ENCODE peak calls at places on chromosomes 2 and 18, in seven cellular contexts. D is upper lobe of left lung, U is ovary, T is transverse colon, C is H1, F is tibial nerve, V is HepG2. B is an unnamed sample.

GRCh38 chr18:8635087-8635486 is 25.9 kb downstream of the RAB12 start:
- DNase-seq in T (no peak), C (no peak), U (no peak), D (no peak), V (no peak), F (no peak), B (no peak)

GRCh38 chr2:30225131-30225762 is 6.1 kb upstream of the LBH start:
- DNase-seq in F (peak; percentile 28), C (no peak), D (no peak), V (no peak), T (peak; percentile 52), U (peak; percentile 68), B (no peak)

GRCh38 chr2:130371723-130372054 is 15.8 kb downstream of the PTPN18 start:
- DNase-seq in C (no peak), T (no peak), U (no peak), D (no peak), F (no peak), V (no peak), B (no peak)

GRCh38 chr18:50803579-50803978 is 16.2 kb downstream of the MRO start:
- DNase-seq in T (no peak), C (no peak), D (no peak), F (no peak), V (no peak), U (no peak), B (no peak)

GRCh38 chr2:134463726-134464076 is 209.8 kb downstream of the MGAT5 start:
- DNase-seq in T (no peak), U (no peak), V (no peak), C (no peak), D (no peak), F (no peak), B (no peak)

GRCh38 chr2:19238440-19238839 is 120.0 kb downstream of the OSR1 start:
- DNase-seq in F (no peak), U (no peak), V (no peak), C (no peak), D (no peak), T (no peak), B (no peak)

GRCh38 chr2:11764359-11764758 is 17.9 kb downstream of the LPIN1 start:
- DNase-seq in U (no peak), V (no peak), T (peak; percentile 68), C (no peak), D (no peak), F (no peak), B (peak; percentile 75)

GRCh38 chr2:181368036-181368435 is 89.2 kb upstream of the ITGA4 start:
- DNase-seq in F (no peak), C (no peak), U (no peak), V (no peak), D (no peak), T (no peak), B (no peak)

GRCh38 chr2:181844551-181845290 is 46.8 kb upstream of the ITPRID2 start:
- DNase-seq in U (no peak), F (no peak), V (no peak), D (no peak), T (no peak), C (no peak), B (no peak)

GRCh38 chr2:65311596-65311995 is 84.0 kb downstream of the ACTR2 start:
- DNase-seq in C (no peak), V (no peak), T (no peak), F (no peak), D (no peak), U (no peak), B (no peak)

GRCh38 chr2:6642011-6642410 is 223.7 kb downstream of the CMPK2 start:
- DNase-seq in V (no peak), C (no peak), U (no peak), D (no peak), F (no peak), T (no peak), B (no peak)
- H3K27ac ChIP-seq in V (no peak overlapping the region), C (no peak overlapping the region), U (no peak overlapping the region), D (no peak overlapping the region), F (no peak overlapping the region), T (no peak overlapping the region), B (no peak overlapping the region)

GRCh38 chr2:24973812-24974211 is 2.1 kb upstream of the DNAJC27 start:
- DNase-seq in U (no peak), T (no peak), C (no peak), D (no peak), F (no peak), V (no peak), B (no peak)

GRCh38 chr2:24970483-24971299 is 1.1 kb downstream of the DNAJC27 start:
- DNase-seq in T (no peak), V (peak; percentile 18), D (peak; percentile 22), F (peak; percentile 40), C (no peak), U (peak; percentile 43), B (no peak)

GRCh38 chr2:24971300-24971549 is 530 bp downstream of the DNAJC27 start:
- DNase-seq in T (no peak), U (no peak), C (no peak), V (no peak), D (no peak), F (no peak), B (peak; percentile 29)

GRCh38 chr2:24971550-24972314 is at the start of gene DNAJC27:
- DNase-seq in V (peak; percentile 95), U (peak; percentile 98), D (peak; percentile 100), T (peak; percentile 98), F (peak; percentile 96), C (peak; percentile 99), B (peak; percentile 98)

DNA sequence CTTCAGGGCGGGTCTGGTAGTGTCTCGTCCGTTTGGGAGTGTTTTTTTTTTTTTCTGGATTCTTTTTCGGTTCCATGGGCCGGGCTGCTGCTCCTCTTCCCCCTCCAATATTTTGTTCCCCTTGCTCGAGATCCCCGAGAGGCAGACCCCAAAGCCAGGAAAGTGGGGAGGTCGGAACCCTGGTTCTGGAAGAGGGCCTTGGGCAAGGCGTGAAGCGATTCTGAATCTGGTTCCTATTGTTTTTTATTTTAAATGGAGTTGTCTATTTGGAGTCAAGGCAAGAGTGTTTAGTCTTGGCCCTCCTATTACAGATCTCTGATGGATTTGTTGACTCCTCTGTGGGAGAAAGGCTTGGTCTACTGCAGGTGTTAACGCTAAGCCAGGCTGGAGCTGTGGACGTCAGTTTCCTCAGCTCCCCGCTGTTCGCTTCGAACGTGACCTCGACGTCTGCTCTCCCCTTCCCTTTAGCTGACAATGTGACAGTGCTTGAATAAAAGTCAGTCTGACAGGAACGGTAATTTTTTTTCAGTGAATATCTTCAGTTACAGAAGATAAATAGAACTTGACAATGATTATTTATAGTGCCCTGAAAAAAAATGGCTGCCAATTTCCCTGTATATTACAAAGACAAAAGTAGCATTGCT is 682 bp upstream of the DNAJC27 start:
- DNase-seq in C (no peak), D (no peak), F (peak; percentile 25), T (peak; percentile 42), U (peak; percentile 50), V (peak; percentile 30), B (no peak)
- TF ChIP-seq EP300 in C (no peak), D (no peak), F (no peak), T (no peak), U (no peak), V (no peak), B (no peak)

DNA sequence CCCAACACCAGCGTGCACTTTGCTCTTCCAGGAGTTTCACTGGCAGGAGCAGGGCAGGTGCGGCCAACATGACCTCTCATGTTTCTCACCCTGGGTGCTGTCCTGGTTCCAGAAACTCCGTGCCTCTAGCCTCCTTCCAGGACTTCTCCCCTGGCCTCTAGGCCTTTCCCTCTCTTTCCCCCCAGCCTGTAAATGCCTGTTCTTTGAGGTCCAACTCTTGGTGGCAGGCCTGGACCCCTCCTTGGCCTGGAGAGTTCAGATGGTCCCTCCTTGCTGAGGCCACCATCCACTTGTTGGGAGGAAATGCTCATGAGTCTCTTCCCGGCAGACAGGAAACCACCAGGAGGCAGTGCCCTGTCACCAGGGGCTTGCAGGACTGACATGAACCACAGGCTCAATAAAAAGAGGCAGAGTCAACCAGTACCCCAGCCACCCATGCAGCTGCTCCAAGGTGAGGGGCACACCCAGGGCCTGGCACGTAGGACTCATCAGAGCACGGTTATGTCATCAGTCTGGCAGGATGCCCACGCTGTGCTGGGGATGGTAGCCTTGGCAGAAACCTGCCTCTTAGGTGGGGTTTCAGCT is 1.5 kb downstream of the MALL start:
- DNase-seq in F (no peak), C (no peak), T (peak; percentile 87), U (no peak), D (no peak), V (peak; percentile 47), B (no peak)
- TF ChIP-seq POLR2A in F (no peak), C (no peak), T (peak; percentile 76), U (no peak), D (peak; percentile 26), V (no peak), B (no peak)

GRCh38 chr2:1686784-1687105 is 57.6 kb downstream of the PXDN start:
- DNase-seq in D (no peak), F (no peak), T (no peak), V (no peak), U (no peak), C (no peak), B (no peak)
- H3K27ac ChIP-seq in D (no peak overlapping the region), F (no peak overlapping the region), T (no peak overlapping the region), V (no peak overlapping the region), U (no peak overlapping the region), C (no peak overlapping the region), B (no peak overlapping the region)

GRCh38 chr2:201887851-201888451 is 81.6 kb downstream of the CDK15 start:
- DNase-seq in D (no peak), U (no peak), F (no peak), T (no peak), C (no peak), V (no peak), B (no peak)

GRCh38 chr2:201883559-201883958 is 77.2 kb downstream of the CDK15 start:
- DNase-seq in F (no peak), D (no peak), U (no peak), T (no peak), C (no peak), V (no peak), B (no peak)

GRCh38 chr2:201888476-201888875 is 82.1 kb downstream of the CDK15 start:
- DNase-seq in D (no peak), T (no peak), U (no peak), V (no peak), F (no peak), C (no peak), B (no peak)

GRCh38 chr2:201883970-201884369 is 77.6 kb downstream of the CDK15 start:
- DNase-seq in U (no peak), C (no peak), F (no peak), V (no peak), D (no peak), T (no peak), B (no peak)

DNA sequence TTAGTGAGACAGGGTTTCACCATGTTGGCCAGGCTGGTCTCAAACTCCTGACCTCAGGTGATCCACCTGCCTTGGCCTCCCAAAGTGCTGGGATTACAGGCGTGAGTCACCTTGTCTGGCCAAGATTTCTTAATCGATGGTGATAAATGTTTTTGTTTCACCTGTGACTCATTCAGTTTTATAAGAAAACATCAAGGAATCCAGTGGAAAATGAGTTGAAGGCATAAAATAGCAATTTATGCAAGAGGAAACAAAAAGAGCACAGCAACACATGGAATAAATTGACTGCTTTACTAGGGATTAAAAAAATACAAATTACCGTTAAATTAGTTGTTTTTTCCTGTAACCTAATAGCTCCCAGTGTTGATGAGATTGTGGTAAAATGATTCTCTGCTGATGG is 80.2 kb downstream of the CDK15 start:
- DNase-seq in C (no peak), V (no peak), D (no peak), F (no peak), T (no peak), U (no peak), B (no peak)
- TF ChIP-seq EP300 in C (no peak), V (no peak), D (no peak), F (no peak), T (no peak), U (no peak), B (no peak)